ENCODE peak calls at places on chromosomes 6 and 20, in eight cellular contexts. W, V, H, C, P, D, I and Q are unnamed samples.

GRCh38 chr6:167795874-167796667 is 30.6 kb upstream of the AFDN start:
- DNase-seq in P (no peak), H (no peak), V (no peak), W (no peak), I (no peak), C (no peak), D (peak), Q (peak)

GRCh38 chr20:50111120-50111828 is 1.7 kb downstream of the UBE2V1 start:
- DNase-seq in P (no peak), D (no peak), V (no peak), C (no peak), H (no peak), W (no peak), I (no peak), Q (no peak)

GRCh38 chr6:69732640-69733039 is 64.2 kb downstream of the LMBRD1 start:
- DNase-seq in D (no peak), I (peak), H (peak), V (no peak), C (no peak), P (peak), W (no peak), Q (no peak)

GRCh38 chr6:27825025-27825823 is 87.0 kb downstream of the OR2B2 start:
- DNase-seq in W (no peak), P (no peak), V (no peak), D (no peak), I (no peak), C (no peak), H (peak), Q (no peak)

GRCh38 chr6:44428682-44429081 is 41.2 kb downstream of the CDC5L start:
- DNase-seq in V (no peak), C (no peak), H (no peak), P (no peak), W (no peak), I (no peak), D (no peak), Q (no peak)

GRCh38 chr6:80535914-80536565 is 429.6 kb downstream of the BCKDHB start:
- DNase-seq in D (no peak), C (no peak), V (no peak), W (no peak), P (no peak), H (no peak), I (no peak), Q (no peak)

GRCh38 chr6:158978752-158979151 is 21.2 kb downstream of the RSPH3 start:
- DNase-seq in C (no peak), I (no peak), V (no peak), H (no peak), D (no peak), P (no peak), W (no peak), Q (no peak)

GRCh38 chr20:38874460-38875169 is 51.6 kb upstream of the FAM83D start:
- DNase-seq in H (no peak), D (no peak), V (no peak), P (no peak), I (no peak), C (no peak), W (no peak), Q (no peak)

DNA sequence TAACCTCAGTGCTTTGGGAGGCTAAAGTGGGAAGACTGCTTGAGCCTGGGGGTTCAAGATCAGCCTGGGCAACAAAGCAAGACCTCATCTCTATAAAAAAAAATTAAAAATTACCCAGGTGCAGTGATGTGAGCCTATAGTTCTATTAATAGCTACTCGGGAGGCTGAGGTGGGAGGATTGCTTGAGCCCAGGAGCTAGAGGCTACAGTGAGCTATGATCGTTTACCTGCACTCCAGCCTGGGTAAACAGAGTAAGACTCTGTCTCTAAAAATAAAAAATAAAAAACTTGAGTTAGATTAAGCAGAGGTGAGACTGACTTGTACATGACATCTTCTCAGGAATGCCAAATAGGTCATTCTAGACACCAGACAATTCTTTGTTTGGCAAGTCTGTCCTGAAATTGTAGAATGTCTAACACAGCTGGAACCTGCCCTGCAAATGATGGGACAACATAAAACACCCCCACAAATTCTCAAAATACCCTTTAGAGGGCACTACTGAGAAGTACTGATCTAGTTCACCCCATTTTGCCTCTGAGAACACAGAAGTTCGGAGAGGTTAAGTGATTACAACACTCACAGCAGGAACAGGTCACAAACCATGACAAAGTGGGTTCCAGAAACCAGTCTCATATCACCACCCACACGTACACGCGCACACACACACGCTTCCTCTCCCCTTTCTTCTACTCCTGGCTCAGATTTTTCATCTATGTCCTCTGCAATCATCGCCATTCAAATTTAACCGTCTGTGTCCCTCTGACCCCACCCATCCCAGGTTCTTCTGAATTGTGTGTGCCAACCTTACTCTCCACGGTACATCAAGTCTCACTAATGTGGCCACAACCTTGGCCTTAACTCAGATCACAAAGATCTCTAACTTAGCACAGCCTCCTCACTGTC is 38.3 kb downstream of the ARHGAP18 start:
- DNase-seq in V (no peak), H (no peak), I (peak), D (no peak), P (peak), W (no peak), C (peak), Q (peak)
- H2AFZ ChIP-seq in V (no peak), H (no peak), I (peak), D (no peak), P (peak), W (peak), C (no peak), Q (peak)

GRCh38 chr20:53138454-53139291 is 166.5 kb downstream of the TSHZ2 start:
- DNase-seq in V (no peak), D (no peak), C (no peak), I (no peak), W (no peak), H (no peak), P (peak), Q (no peak)
- TF ChIP-seq POLR2AphosphoS5 in V (no peak), D (no peak), C (no peak), I (no peak), W (no peak), H (no peak), P (no peak), Q (no peak)

GRCh38 chr20:1423206-1423605 is 30.4 kb upstream of the FKBP1A start:
- DNase-seq in H (no peak), D (no peak), C (no peak), P (no peak), W (no peak), I (no peak), V (no peak), Q (no peak)

GRCh38 chr20:1423625-1424106 is 30.8 kb upstream of the FKBP1A start:
- DNase-seq in P (no peak), H (peak), V (peak), C (peak), I (peak), W (peak), D (no peak), Q (peak)

GRCh38 chr20:1420066-1420465 is 27.2 kb upstream of the FKBP1A start:
- DNase-seq in I (no peak), V (no peak), P (no peak), W (no peak), D (no peak), C (no peak), H (no peak), Q (no peak)

GRCh38 chr20:1424336-1424735 is 31.5 kb upstream of the FKBP1A start:
- DNase-seq in V (no peak), C (no peak), W (no peak), I (no peak), P (no peak), D (no peak), H (no peak), Q (no peak)

GRCh38 chr20:1422756-1423155 is 29.9 kb upstream of the FKBP1A start:
- DNase-seq in V (no peak), C (no peak), W (no peak), H (no peak), P (no peak), I (no peak), D (no peak), Q (no peak)
- H2AFZ ChIP-seq in V (no peak), C (no peak), W (no peak), H (peak), P (no peak), I (no peak), D (no peak), Q (no peak)

DNA sequence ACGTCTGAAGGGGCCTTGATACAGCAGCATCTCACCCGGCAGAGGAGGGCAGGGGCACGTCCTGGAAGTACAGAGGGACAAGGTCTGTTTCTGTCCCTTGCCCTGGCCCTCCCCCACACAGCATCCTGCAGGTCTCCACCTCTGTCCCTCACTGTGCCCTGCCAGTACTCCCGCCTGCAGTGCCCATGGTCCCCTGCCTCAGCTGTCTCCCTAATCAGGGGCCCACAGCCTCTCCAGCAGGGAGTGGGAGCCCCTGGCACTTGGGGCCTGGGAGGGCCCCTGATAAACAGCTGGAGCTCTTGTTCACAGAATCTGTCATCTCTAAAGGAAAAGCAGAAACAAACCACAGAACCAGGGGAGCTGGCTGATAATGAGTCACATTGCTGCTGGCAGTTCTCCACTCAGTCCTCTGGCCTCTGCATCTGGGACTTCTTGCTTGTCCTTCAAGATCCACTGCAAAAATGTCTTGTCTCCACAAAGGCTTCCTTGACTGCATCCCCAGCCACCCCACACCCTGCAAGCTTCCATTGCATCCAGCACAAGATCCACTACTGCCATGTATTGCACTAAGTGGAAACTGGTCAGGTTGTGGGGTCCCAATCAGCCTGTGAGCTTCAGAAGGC is 33.2 kb upstream of the TAF8 start:
- DNase-seq in H (peak), I (peak), P (no peak), W (no peak), D (peak), C (no peak), V (no peak), Q (no peak)
- TF ChIP-seq POLR2AphosphoS5 in H (no peak), I (peak), P (no peak), W (no peak), D (no peak), C (no peak), V (no peak), Q (no peak)

DNA sequence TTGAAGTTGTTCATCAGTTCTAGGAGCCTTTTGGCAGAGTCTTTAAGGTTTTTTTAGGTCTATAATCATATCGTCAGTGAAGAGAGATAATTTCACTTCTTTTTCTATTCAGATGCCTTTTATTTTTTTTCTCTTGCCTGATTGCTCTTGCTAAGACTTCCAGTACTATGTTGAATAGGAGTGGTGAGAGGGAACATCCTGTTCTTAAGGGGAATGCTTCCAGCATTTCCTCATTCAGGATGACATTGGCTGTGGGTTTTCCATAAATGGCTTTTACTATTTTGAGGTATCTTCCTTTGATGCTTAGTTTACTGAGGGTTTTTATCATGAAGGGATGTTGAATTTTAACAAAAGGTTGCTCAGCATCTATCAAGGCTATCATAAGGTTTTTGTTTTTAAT is 109.5 kb downstream of the CLVS2 start:
- DNase-seq in C (no peak), I (no peak), W (no peak), V (no peak), H (no peak), P (no peak), D (no peak), Q (no peak)
- H2AFZ ChIP-seq in C (no peak), I (no peak), W (no peak), V (no peak), H (no peak), P (no peak), D (no peak), Q (no peak)